ENCODE peak calls at places on chromosomes 5 and 9, in seven cellular contexts. Q is naive thymus-derived CD4-positive, alpha-beta T cell; C is testis; L is CD4-positive, alpha-beta memory T cell; X is GM23338; S is lower lobe of right lung; V is transverse colon. J is an unnamed sample. For H3K36me3, the result is how much of the 10 kb centered on the place peaks cover.

GRCh38 chr9:135410831-135411473 is 68.6 kb upstream of the PPP1R26 start:
- DNase-seq in X (peak), C (no peak), V (no peak), Q (no peak), S (no peak), L (no peak), J (peak)

GRCh38 chr5:2270467-2270866 is 387.7 kb upstream of the IRX4 start:
- DNase-seq in S (no peak), Q (no peak), C (no peak), X (no peak), L (no peak), V (no peak), J (peak)

GRCh38 chr5:76790632-76791290 is 28.1 kb upstream of the F2RL1 start:
- DNase-seq in C (no peak), S (no peak), X (no peak), V (no peak), L (peak), Q (peak), J (no peak)

GRCh38 chr9:114805670-114806551 is at the start of gene TNFSF15:
- DNase-seq in L (no peak), C (no peak), V (peak), Q (no peak), S (peak), X (peak), J (peak)

GRCh38 chr9:109779711-109780452 is at the start of gene PALM2AKAP2:
- DNase-seq in V (peak), S (peak), X (peak), C (peak), Q (no peak), L (no peak), J (peak)

GRCh38 chr9:25891534-25891933 is 213.3 kb upstream of the TUSC1 start:
- DNase-seq in L (no peak), S (no peak), X (no peak), C (no peak), Q (no peak), V (no peak), J (no peak)

GRCh38 chr5:94744906-94745305 is 126.4 kb downstream of the SLF1 start:
- DNase-seq in V (no peak), X (no peak), L (no peak), C (no peak), Q (no peak), S (no peak), J (no peak)

GRCh38 chr5:133274597-133274935 is 222.8 kb downstream of the HSPA4 start:
- DNase-seq in X (no peak), S (no peak), V (no peak), C (no peak), L (no peak), Q (no peak), J (peak)

GRCh38 chr9:95821999-95822398 is 53.5 kb upstream of the ERCC6L2 start:
- DNase-seq in L (no peak), Q (no peak), C (no peak), V (no peak), S (no peak), X (no peak), J (no peak)

GRCh38 chr5:117245130-117245529 is 670.5 kb upstream of the SEMA6A start:
- DNase-seq in Q (no peak), V (no peak), X (no peak), C (no peak), L (no peak), S (no peak), J (no peak)

GRCh38 chr5:127556609-127557348 is 39.3 kb downstream of the PRRC1 start:
- DNase-seq in V (no peak), S (no peak), Q (no peak), X (no peak), C (no peak), L (no peak), J (no peak)

GRCh38 chr9:77820293-77820954 is 172.3 kb upstream of the GNA14 start:
- DNase-seq in S (no peak), V (no peak), C (no peak), L (no peak), Q (no peak), X (no peak), J (no peak)

GRCh38 chr5:40240671-40241070 is 439.0 kb upstream of the PTGER4 start:
- DNase-seq in S (no peak), X (no peak), Q (no peak), V (no peak), L (no peak), C (no peak), J (no peak)

GRCh38 chr5:32753765-32754164 is 42.6 kb downstream of the NPR3 start:
- DNase-seq in Q (no peak), V (no peak), L (no peak), X (no peak), C (no peak), S (no peak), J (no peak)

GRCh38 chr9:15135167-15135792 is 171.7 kb downstream of the TTC39B start:
- DNase-seq in S (no peak), Q (peak), L (peak), C (peak), X (peak), V (peak), J (peak)

GRCh38 chr9:35687972-35688557 is 1.7 kb downstream of the TPM2 start:
- DNase-seq in Q (no peak), V (no peak), C (no peak), L (no peak), X (no peak), S (no peak), J (no peak)

GRCh38 chr9:88733651-88734470 is 198.9 kb downstream of the NXNL2 start:
- DNase-seq in C (no peak), S (no peak), X (no peak), V (no peak), L (no peak), Q (no peak), J (no peak)

GRCh38 chr9:97632406-97632991 is 669 bp downstream of the TSTD2 start:
- DNase-seq in L (peak), X (peak), S (peak), V (peak), C (no peak), Q (peak), J (peak)

GRCh38 chr9:2134391-2134790 is 119.2 kb downstream of the SMARCA2 start:
- DNase-seq in C (no peak), S (no peak), Q (no peak), X (no peak), V (no peak), L (no peak), J (no peak)

GRCh38 chr5:127192836-127193341 is 97.7 kb upstream of the MEGF10 start:
- DNase-seq in S (no peak), L (no peak), V (no peak), Q (no peak), X (no peak), C (no peak), J (no peak)

GRCh38 chr5:93433422-93433821 is 147.6 kb downstream of the NR2F1-AS1 start:
- DNase-seq in C (no peak), V (no peak), S (no peak), X (no peak), L (no peak), Q (no peak), J (no peak)

GRCh38 chr5:57513785-57514184 is 31.2 kb upstream of the ACTBL2 start:
- DNase-seq in Q (no peak), L (no peak), S (no peak), V (no peak), X (no peak), C (no peak), J (no peak)

GRCh38 chr9:26331223-26331622 is 561.4 kb downstream of the CAAP1 start:
- DNase-seq in L (no peak), S (no peak), C (no peak), X (no peak), Q (no peak), V (no peak), J (no peak)

DNA sequence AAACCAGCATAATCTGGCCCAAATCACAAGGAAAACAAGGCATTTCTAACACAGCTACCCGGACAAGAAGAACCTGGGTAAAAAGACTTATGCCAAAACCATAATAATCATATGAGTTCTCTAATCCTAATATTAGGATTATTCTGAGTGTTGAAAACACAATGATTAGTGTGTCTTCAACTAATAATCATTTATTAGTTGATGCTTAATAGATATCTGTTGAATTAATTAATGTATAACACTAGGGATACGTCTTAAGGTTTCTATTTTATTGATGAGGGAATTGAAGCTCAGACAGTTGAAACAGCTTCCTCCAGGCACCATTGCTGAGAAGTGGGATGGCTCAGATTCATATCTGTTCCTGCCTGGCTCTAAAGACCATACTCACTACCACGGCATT is 112.2 kb downstream of the DOCK2 start:
- DNase-seq in X (no peak), S (no peak), V (no peak), C (no peak), L (no peak), Q (no peak), J (no peak)
- H3K36me3 ChIP-seq in X (under half), S (under half), V (under half), C (under half), L (half or more), Q (half or more), J (under half)

DNA sequence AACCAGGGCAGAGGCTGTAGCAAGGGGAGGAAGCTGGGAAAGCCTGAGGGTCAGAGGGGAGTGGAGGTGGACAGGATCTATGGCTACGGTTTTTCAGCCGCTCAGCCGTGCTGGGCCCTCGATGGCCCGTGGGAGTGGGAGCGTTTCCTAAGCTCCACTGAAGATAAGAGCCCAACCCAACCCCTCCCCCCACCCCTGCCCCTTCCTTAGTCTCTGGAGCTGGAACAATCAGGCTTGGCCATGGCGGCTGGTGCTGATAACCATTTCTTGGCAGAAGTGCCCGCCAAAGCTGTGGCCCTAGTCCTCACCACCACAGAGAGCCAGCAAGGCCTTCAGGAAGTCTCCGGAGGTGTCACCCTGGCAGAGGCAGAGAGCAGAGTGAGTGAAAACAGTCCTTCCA is 20.3 kb upstream of the TNIP1 start:
- DNase-seq in Q (no peak), L (no peak), S (no peak), X (no peak), C (no peak), V (no peak), J (no peak)
- H3K36me3 ChIP-seq in Q (half or more), L (under half), S (under half), X (under half), C (under half), V (under half), J (under half)

GRCh38 chr5:3601929-3602712 is 6.5 kb downstream of the IRX1 start:
- DNase-seq in Q (no peak), X (no peak), V (no peak), C (no peak), L (no peak), S (no peak), J (peak)
- H3K36me3 ChIP-seq in Q (under half), X (under half), V (under half), C (under half), L (under half), S (under half), J (under half)

GRCh38 chr9:128479262-128479661 is 23.5 kb downstream of the ODF2 start:
- DNase-seq in L (no peak), C (no peak), S (no peak), Q (no peak), V (no peak), X (no peak), J (no peak)

GRCh38 chr9:128485414-128485855 is 19.1 kb upstream of the GLE1 start:
- DNase-seq in X (peak), S (no peak), L (no peak), C (no peak), Q (no peak), V (no peak), J (peak)

GRCh38 chr9:128482186-128482585 is 22.3 kb upstream of the GLE1 start:
- DNase-seq in Q (no peak), V (no peak), C (no peak), X (no peak), S (no peak), L (no peak), J (no peak)

GRCh38 chr9:128484686-128485413 is 19.7 kb upstream of the GLE1 start:
- DNase-seq in V (no peak), Q (no peak), C (no peak), L (no peak), S (no peak), X (peak), J (peak)

DNA sequence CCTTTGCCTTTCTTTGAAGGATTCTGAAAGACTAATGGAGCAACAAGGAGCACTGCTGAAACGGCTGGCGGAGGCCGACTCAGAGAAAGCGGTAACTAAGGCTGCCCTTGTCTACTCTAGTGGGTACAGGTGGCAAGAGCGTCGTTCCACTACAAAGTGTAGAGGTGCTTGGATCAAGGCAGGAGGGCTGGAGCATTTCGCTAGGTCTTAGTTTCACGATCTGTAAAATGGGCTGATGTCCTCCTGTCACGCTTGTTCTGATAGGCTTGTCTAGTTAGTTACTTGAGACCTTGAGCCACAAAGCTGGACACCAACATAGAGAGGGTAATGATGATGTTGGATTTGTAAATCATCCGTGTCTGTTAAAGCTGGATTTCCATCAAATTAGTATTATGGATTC is 23.0 kb upstream of the GLE1 start:
- DNase-seq in V (no peak), C (no peak), Q (no peak), X (no peak), L (no peak), S (no peak), J (no peak)
- H3K36me3 ChIP-seq in V (under half), C (under half), Q (half or more), X (under half), L (half or more), S (half or more), J (under half)

DNA sequence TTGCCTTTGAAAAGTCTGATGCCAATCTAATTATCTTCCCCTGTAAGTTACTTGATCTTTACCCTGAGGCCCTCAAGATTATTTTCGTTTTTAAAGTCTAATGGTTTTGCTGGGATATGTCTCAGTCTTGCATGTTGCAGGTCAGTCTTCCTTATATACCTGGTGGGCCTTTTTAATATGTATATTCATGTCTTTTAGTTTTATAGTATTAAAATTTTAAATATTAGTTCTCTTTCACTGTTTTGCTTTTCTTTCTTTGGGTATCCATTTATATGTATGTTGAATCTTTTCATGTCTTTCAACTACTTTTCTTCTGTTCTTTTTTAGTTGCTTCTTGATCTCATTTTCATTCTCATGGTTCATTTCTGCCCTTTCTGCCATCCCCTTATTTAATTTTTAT is 68.9 kb downstream of the HSD17B4 start:
- DNase-seq in C (no peak), V (no peak), X (no peak), Q (no peak), S (no peak), L (no peak), J (no peak)
- H3K36me3 ChIP-seq in C (under half), V (under half), X (under half), Q (under half), S (half or more), L (under half), J (under half)

DNA sequence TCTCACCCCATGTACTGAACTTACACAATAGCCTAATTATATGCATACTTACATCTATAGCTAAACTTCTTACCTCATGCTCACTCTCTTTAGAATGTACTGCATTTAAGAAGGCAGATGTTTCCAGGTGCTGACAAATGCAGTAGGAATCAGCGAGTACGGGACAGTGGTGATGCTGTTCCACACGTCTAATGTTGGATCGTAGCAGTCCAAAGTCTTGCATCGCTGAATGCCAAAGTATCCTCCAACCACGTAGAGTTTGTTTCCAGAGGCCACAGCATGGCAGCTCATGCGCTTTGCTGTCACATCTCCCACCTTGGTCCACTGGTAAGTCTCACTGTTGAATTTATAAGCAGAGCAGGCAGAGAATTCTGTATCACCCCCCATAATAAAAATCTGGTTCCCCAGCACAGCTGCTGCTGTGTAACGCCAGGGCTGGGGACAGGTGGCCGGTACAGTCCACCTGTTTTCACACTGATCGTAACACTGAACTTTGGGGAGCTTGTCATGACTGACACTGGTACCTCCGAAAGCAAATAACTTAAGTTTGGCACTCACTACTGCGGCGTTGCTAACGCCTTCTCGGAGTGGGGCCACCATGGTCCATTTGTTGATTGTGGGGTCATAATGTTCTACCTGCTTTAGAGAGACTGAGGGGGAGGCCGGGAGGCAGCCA is 5.8 kb downstream of the ENC1 start:
- DNase-seq in S (no peak), X (no peak), C (no peak), V (no peak), L (no peak), Q (no peak), J (no peak)
- H3K36me3 ChIP-seq in S (under half), X (under half), C (under half), V (under half), L (under half), Q (under half), J (under half)

DNA sequence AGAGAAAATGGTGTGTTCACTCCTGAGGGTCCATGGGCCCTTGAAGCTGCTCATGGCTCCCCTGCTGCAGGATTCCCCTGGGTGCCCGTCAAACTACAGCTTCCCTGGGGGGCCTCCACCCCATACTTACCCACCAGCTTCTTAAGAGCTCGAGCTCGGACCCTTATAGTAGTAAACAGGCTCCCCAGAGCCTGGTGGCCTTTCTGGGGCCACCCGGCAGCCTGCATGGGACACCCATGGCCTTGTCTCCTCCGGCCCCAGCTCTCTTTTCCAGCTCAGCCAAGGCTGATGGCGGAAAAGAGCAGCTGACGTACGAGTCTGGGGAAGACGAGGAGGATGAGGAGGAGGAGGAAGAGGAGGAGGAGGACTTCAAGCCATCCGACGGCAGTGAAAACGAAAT is 4.2 kb upstream of the CEL start:
- DNase-seq in X (no peak), V (no peak), C (no peak), S (no peak), Q (no peak), L (no peak), J (no peak)
- H3K36me3 ChIP-seq in X (under half), V (under half), C (under half), S (half or more), Q (under half), L (under half), J (under half)

GRCh38 chr9:32423371-32423770 is 38.9 kb downstream of the ACO1 start:
- DNase-seq in S (no peak), L (no peak), V (no peak), C (no peak), X (no peak), Q (no peak), J (no peak)
- H3K36me3 ChIP-seq in S (half or more), L (under half), V (under half), C (under half), X (under half), Q (under half), J (under half)

DNA sequence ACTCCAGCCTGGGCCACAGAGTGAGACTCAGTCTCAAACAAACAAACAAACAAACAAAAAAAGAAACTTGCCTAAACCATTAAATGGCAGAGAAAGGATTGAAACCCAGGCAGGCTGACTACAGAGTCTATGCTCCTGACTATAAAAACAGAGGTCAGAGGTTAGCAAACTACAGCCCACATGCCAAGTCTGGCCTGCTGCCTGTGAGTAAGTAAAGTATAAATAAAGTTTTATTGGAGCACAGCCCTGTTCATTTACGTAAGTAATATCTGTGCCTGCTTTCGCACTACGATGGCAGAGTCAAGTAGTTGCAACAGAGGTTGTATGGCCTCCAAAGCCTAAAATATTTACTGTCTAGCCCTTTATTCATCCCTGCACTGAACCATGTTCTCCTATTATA is 11.6 kb downstream of the POLR1E start:
- DNase-seq in L (no peak), S (no peak), V (no peak), Q (no peak), X (no peak), C (no peak), J (no peak)
- H3K36me3 ChIP-seq in L (half or more), S (half or more), V (under half), Q (half or more), X (half or more), C (under half), J (half or more)

DNA sequence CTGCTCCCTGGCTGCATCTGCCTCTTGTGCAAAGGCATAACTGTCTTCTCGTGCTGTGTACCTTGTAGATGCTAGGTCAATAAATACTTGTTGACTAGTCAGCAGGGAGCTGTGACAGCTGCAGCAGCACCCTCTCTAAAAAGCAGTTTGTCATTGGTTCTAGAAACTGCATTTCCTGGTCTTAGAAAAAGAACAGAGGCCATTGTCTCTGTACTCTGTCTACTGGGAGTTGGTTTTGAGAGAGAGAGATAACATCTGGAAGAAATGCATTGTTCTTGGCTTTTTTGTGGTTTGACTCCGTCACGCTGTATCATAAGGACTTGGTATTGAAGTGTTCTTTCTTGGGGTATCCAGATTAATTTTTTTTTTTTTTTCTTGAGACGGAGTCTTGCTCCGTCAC is 32.3 kb downstream of the SH3GLB2 start:
- DNase-seq in X (no peak), Q (no peak), S (no peak), L (no peak), C (no peak), V (no peak), J (no peak)
- H3K36me3 ChIP-seq in X (half or more), Q (half or more), S (half or more), L (half or more), C (under half), V (half or more), J (half or more)

J was measured in H7.